ENCODE peak calls at places on chromosomes 16 and 17, in four cellular contexts. R, B, Y and J are unnamed samples.

GRCh38 chr17:30981531-30982519 is 11.0 kb downstream of the RNF135 start:
- DNase-seq in R (no peak), B (no peak), Y (no peak), J (no peak)

GRCh38 chr17:33986566-33986965 is 268.5 kb upstream of the CCL2 start:
- DNase-seq in R (no peak), B (no peak), Y (no peak), J (peak; percentile 73)

GRCh38 chr16:66275795-66276428 is 90.6 kb upstream of the CDH5 start:
- DNase-seq in R (peak; percentile 45), B (peak; percentile 61), Y (no peak), J (peak; percentile 68)

GRCh38 chr17:70344356-70345060 is 175.2 kb downstream of the KCNJ2 start:
- DNase-seq in R (no peak), B (no peak), Y (no peak), J (no peak)

GRCh38 chr17:82495844-82496528 is 23.5 kb upstream of the FOXK2 start:
- DNase-seq in R (no peak), B (no peak), Y (no peak), J (no peak)

GRCh38 chr16:80899804-80900592 is 95.6 kb upstream of the CDYL2 start:
- DNase-seq in R (peak; percentile 96), B (peak; percentile 96), Y (no peak), J (peak; percentile 6)

GRCh38 chr16:73010150-73010676 is 37.7 kb downstream of the ZFHX3 start:
- DNase-seq in R (no peak), B (peak; percentile 40), Y (no peak), J (no peak)

GRCh38 chr17:49971848-49972485 is 3.0 kb downstream of the DLX4 start:
- DNase-seq in R (no peak), B (peak; percentile 24), Y (no peak), J (no peak)

GRCh38 chr17:80716986-80717385 is 172.3 kb downstream of the RPTOR start:
- DNase-seq in R (no peak), B (no peak), Y (no peak), J (peak; percentile 32)

GRCh38 chr16:81036751-81037350 is 1.2 kb downstream of the ATMIN start:
- DNase-seq in R (no peak), B (no peak), Y (no peak), J (no peak)

GRCh38 chr17:62186841-62187240 is 121.8 kb upstream of the MED13 start:
- DNase-seq in R (no peak), B (no peak), Y (no peak), J (no peak)

GRCh38 chr17:12985431-12986285 is 32.2 kb downstream of the ELAC2 start:
- DNase-seq in R (no peak), B (no peak), Y (no peak), J (no peak)

GRCh38 chr16:57601801-57602478 is 26.5 kb upstream of the ADGRG1 start:
- DNase-seq in R (no peak), B (peak; percentile 47), Y (peak; percentile 13), J (peak; percentile 46)

GRCh38 chr17:51487947-51488346 is 227.6 kb downstream of the UTP18 start:
- DNase-seq in R (no peak), B (no peak), Y (no peak), J (peak; percentile 21)

GRCh38 chr17:63435681-63436522 is 10.2 kb downstream of the CYB561 start:
- DNase-seq in R (peak; percentile 67), B (peak; percentile 77), Y (no peak), J (no peak)

GRCh38 chr16:31132303-31132978 is 3.1 kb downstream of the PRSS8 start:
- DNase-seq in R (no peak), B (no peak), Y (no peak), J (no peak)

GRCh38 chr17:74748529-74749261 is at the start of gene NHERF1:
- DNase-seq in R (peak; percentile 97), B (peak; percentile 97), Y (peak; percentile 91), J (peak; percentile 98)

GRCh38 chr16:74700206-74701040 is at the start of gene MLKL:
- DNase-seq in R (peak; percentile 65), B (peak; percentile 80), Y (peak; percentile 48), J (no peak)

GRCh38 chr17:31678431-31678830 is 180.6 kb downstream of the COPRS start:
- DNase-seq in R (no peak), B (no peak), Y (no peak), J (peak; percentile 97)

GRCh38 chr17:81435636-81436293 is 40.5 kb downstream of the BAHCC1 start:
- DNase-seq in R (no peak), B (no peak), Y (no peak), J (peak; percentile 68)

GRCh38 chr17:82726427-82726826 is 9.0 kb upstream of the FN3K start:
- DNase-seq in R (no peak), B (no peak), Y (no peak), J (no peak)

GRCh38 chr17:57256708-57257112 is 387 bp downstream of the MSI2 start:
- DNase-seq in R (no peak), B (peak; percentile 45), Y (peak; percentile 43), J (peak; percentile 33)

GRCh38 chr16:13108126-13108525 is 206.7 kb downstream of the SHISA9 start:
- DNase-seq in R (no peak), B (no peak), Y (no peak), J (no peak)

GRCh38 chr16:72357860-72358259 is 185.9 kb upstream of the PMFBP1 start:
- DNase-seq in R (no peak), B (no peak), Y (no peak), J (no peak)

GRCh38 chr17:50715471-50715870 is 3.9 kb upstream of the LUC7L3 start:
- DNase-seq in R (no peak), B (no peak), Y (no peak), J (no peak)

GRCh38 chr16:16150117-16150877 is 73.0 kb downstream of the ABCC6 start:
- DNase-seq in R (no peak), B (peak; percentile 85), Y (no peak), J (peak; percentile 56)

DNA sequence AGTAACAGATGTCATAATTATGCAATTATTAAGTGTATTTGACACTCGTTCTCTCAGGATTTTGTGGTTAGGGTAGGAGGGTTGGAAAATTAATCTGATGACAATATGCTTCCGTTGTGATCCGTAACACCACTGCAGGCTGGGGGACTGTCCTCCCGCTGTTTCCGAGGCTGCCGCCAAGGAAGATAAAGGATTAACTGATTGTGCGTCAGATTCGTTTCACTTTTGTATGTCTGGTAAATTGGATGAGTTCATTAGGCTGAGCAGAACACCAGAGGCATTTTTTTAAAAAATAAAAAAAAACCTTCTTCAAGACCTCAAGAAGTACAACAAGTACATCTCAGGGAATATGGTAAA is 486.7 kb upstream of the SALL1 start:
- DNase-seq in R (no peak), B (no peak), Y (no peak), J (no peak)
- H3K4me3 ChIP-seq in R (no peak overlapping the region), B (no peak overlapping the region), Y (no peak overlapping the region), J (no peak overlapping the region)

GRCh38 chr17:46173153-46173552 is 20.1 kb downstream of the KANSL1 start:
- DNase-seq in R (no peak), B (no peak), Y (no peak), J (no peak)

GRCh38 chr17:46176975-46177374 is 16.3 kb downstream of the KANSL1 start:
- DNase-seq in R (no peak), B (no peak), Y (no peak), J (no peak)

GRCh38 chr17:46178550-46179198 is 14.6 kb downstream of the KANSL1 start:
- DNase-seq in R (no peak), B (no peak), Y (no peak), J (no peak)

GRCh38 chr17:46179375-46179999 is 13.7 kb downstream of the KANSL1 start:
- DNase-seq in R (no peak), B (no peak), Y (no peak), J (no peak)

DNA sequence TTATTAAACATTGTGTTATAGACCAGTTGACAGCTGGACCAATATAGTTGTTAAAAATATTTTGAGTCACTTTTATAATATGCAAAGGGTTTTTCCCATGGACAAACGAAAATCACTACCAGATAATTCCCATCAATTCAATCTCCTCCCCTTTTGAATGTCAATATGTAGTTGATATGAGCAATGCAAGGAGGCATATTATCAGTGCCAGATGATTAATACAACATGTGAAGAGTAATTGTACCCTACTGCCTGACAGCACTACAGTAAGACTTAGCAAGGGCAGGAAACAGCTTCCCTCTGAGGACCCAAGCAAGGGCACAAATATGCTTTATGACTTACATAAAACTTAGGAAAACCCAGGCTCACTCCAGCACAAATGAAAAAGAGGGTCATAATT is 17.3 kb downstream of the KANSL1 start:
- DNase-seq in R (no peak), B (no peak), Y (no peak), J (no peak)
- H3K4me1 ChIP-seq in R (peaks cover 43% of the 10 kb centered on the region), B (peaks cover 78% of the 10 kb centered on the region), Y (peaks cover 74% of the 10 kb centered on the region), J (peaks cover 1% of the 10 kb centered on the region)

GRCh38 chr16:5841934-5842333 is 744.3 kb upstream of the EEF2KMT start:
- DNase-seq in R (no peak), B (no peak), Y (no peak), J (no peak)

GRCh38 chr16:5836979-5837670 is 739.5 kb upstream of the EEF2KMT start:
- DNase-seq in R (no peak), B (no peak), Y (no peak), J (no peak)

GRCh38 chr16:5838071-5838470 is 740.5 kb upstream of the EEF2KMT start:
- DNase-seq in R (no peak), B (no peak), Y (no peak), J (no peak)

GRCh38 chr16:5838725-5839124 is 741.1 kb upstream of the EEF2KMT start:
- DNase-seq in R (no peak), B (no peak), Y (no peak), J (no peak)
- H3K27ac ChIP-seq in R (no peak overlapping the region), B (no peak overlapping the region), Y (no peak overlapping the region), J (no peak overlapping the region)

GRCh38 chr17:76697702-76698465 is 12.9 kb downstream of the MXRA7 start:
- DNase-seq in R (no peak), B (no peak), Y (no peak), J (peak; percentile 52)

GRCh38 chr17:76702941-76703637 is 7.7 kb downstream of the MXRA7 start:
- DNase-seq in R (no peak), B (no peak), Y (no peak), J (no peak)

GRCh38 chr17:76700627-76701470 is 9.9 kb downstream of the MXRA7 start:
- DNase-seq in R (no peak), B (peak; percentile 29), Y (no peak), J (peak; percentile 88)

GRCh38 chr17:76701471-76701967 is 9.2 kb downstream of the MXRA7 start:
- DNase-seq in R (no peak), B (no peak), Y (no peak), J (no peak)

DNA sequence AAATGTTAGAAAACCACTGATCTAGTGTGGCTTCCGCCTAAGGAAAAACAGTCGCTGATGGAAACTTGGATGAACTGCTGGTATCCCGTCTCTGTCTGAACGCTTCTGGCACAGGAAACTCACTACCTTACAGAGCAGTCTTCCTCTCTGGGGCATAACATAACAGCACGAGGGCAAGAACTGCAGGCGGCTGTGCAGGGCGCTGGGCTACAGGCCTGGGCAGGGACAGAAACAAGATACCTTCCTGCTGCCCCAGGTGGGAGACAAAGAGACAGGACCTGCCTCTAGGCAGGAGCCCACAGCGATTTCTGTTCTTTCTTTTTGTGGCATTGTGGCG is 10.5 kb downstream of the MXRA7 start:
- DNase-seq in R (no peak), B (no peak), Y (no peak), J (no peak)
- H3K4me3 ChIP-seq in R (no peak overlapping the region), B (no peak overlapping the region), Y (no peak overlapping the region), J (peak overlapping the region; percentile 46)